ENCODE peak calls at places on chromosomes 6 and 20, in eight cellular contexts. M, G, F, Y, R, D, U and A are unnamed samples. For H3K4me1, the result is how much of the 10 kb centered on the place peaks cover.

GRCh38 chr6:9942131-9942530 is 472.7 kb downstream of the TFAP2A start:
- DNase-seq in M (no peak), Y (no peak), F (no peak), G (no peak), R (no peak), D (no peak), U (no peak), A (no peak)

GRCh38 chr20:33848391-33848790 is 37.2 kb downstream of the CHMP4B start:
- DNase-seq in M (no peak), U (no peak), D (no peak), R (no peak), G (no peak), Y (no peak), F (no peak), A (no peak)

GRCh38 chr6:112881828-112882227 is 534.7 kb downstream of the RFPL4B start:
- DNase-seq in R (no peak), Y (no peak), M (no peak), D (no peak), G (no peak), F (no peak), U (no peak), A (no peak)

GRCh38 chr6:30829016-30829415 is 55.3 kb upstream of the DDR1 start:
- DNase-seq in M (no peak), G (no peak), R (no peak), D (no peak), U (no peak), Y (no peak), F (no peak), A (no peak)

GRCh38 chr6:130872250-130873095 is 45.3 kb downstream of the SMLR1 start:
- DNase-seq in G (peak), F (peak), M (peak), R (peak), Y (peak), U (peak), D (peak), A (peak)

GRCh38 chr20:35837577-35838195 is 65.9 kb downstream of the PHF20 start:
- DNase-seq in M (no peak), R (no peak), Y (no peak), G (no peak), D (no peak), F (no peak), U (no peak), A (no peak)

GRCh38 chr20:41889871-41890224 is 271.7 kb upstream of the CHD6 start:
- DNase-seq in U (no peak), D (peak), F (no peak), M (no peak), R (no peak), G (no peak), Y (no peak), A (no peak)

GRCh38 chr6:69090132-69090531 is 455.1 kb downstream of the ADGRB3 start:
- DNase-seq in F (no peak), Y (no peak), D (no peak), R (no peak), U (peak), G (no peak), M (no peak), A (no peak)

GRCh38 chr20:43843096-43843964 is 71.3 kb upstream of the TOX2 start:
- DNase-seq in G (no peak), D (peak), R (no peak), Y (no peak), M (no peak), U (peak), F (no peak), A (peak)

GRCh38 chr20:6468751-6469150 is 298.7 kb upstream of the BMP2 start:
- DNase-seq in R (no peak), G (no peak), Y (no peak), D (no peak), M (no peak), U (peak), F (no peak), A (no peak)

GRCh38 chr6:169820358-169820757 is 68.9 kb downstream of the ERMARD start:
- DNase-seq in M (no peak), D (no peak), U (no peak), Y (no peak), R (no peak), F (no peak), G (no peak), A (no peak)

GRCh38 chr6:137423444-137424168 is 70.6 kb downstream of the OLIG3 start:
- DNase-seq in D (no peak), M (no peak), Y (no peak), G (no peak), U (no peak), R (no peak), F (no peak), A (no peak)

GRCh38 chr6:106674541-106675229 is 45.3 kb downstream of the QRSL1 start:
- DNase-seq in F (no peak), R (no peak), D (no peak), Y (no peak), U (no peak), G (no peak), M (no peak), A (no peak)

GRCh38 chr6:132515386-132515785 is 2.5 kb upstream of the STX7 start:
- DNase-seq in D (no peak), U (no peak), R (no peak), G (no peak), F (no peak), M (no peak), Y (no peak), A (no peak)

GRCh38 chr20:46070215-46070910 is 19.4 kb downstream of the NCOA5 start:
- DNase-seq in D (no peak), G (no peak), Y (no peak), R (no peak), U (peak), M (no peak), F (no peak), A (no peak)

GRCh38 chr20:10511507-10512231 is 76.6 kb downstream of the SLX4IP start:
- DNase-seq in Y (peak), M (peak), U (peak), D (peak), G (peak), R (peak), F (peak), A (peak)

GRCh38 chr20:25030007-25030648 is 27.8 kb downstream of the ACSS1 start:
- DNase-seq in Y (peak), U (no peak), D (no peak), R (no peak), G (no peak), F (no peak), M (no peak), A (no peak)

GRCh38 chr6:149208071-149208670 is 109.3 kb upstream of the TAB2 start:
- DNase-seq in G (no peak), M (no peak), F (no peak), R (no peak), D (no peak), U (no peak), Y (no peak), A (no peak)

GRCh38 chr20:49906615-49907154 is 8.6 kb downstream of the SPATA2 start:
- DNase-seq in U (no peak), M (no peak), G (no peak), F (no peak), D (no peak), R (no peak), Y (no peak), A (no peak)

GRCh38 chr6:119627908-119628669 is 278.5 kb upstream of the MAN1A1 start:
- DNase-seq in R (no peak), D (no peak), M (peak), F (no peak), G (no peak), Y (no peak), U (peak), A (no peak)

GRCh38 chr6:40963019-40963418 is 76.0 kb downstream of the UNC5CL start:
- DNase-seq in R (no peak), D (no peak), Y (no peak), G (no peak), F (no peak), M (no peak), U (no peak), A (no peak)

GRCh38 chr20:24934716-24935115 is 14.4 kb upstream of the CST7 start:
- DNase-seq in M (no peak), U (no peak), Y (no peak), G (no peak), F (no peak), D (no peak), R (no peak), A (no peak)

GRCh38 chr6:134729590-134729989 is 220.3 kb downstream of the ALDH8A1 start:
- DNase-seq in U (no peak), R (no peak), F (no peak), G (no peak), D (no peak), Y (no peak), M (no peak), A (no peak)

GRCh38 chr20:58416057-58416456 is 27.0 kb downstream of the VAPB start:
- DNase-seq in G (no peak), Y (no peak), U (no peak), D (no peak), R (no peak), M (no peak), F (no peak), A (no peak)

GRCh38 chr6:105036371-105036770 is 79.5 kb downstream of the LIN28B start:
- DNase-seq in D (no peak), G (no peak), Y (no peak), F (no peak), U (no peak), R (no peak), M (no peak), A (no peak)
- H3K4me1 ChIP-seq in D (under half), G (under half), Y (under half), F (under half), U (under half), R (under half), M (under half), A (under half)

GRCh38 chr6:82086944-82087343 is 160.6 kb downstream of the IBTK start:
- DNase-seq in D (no peak), G (no peak), R (no peak), U (no peak), Y (no peak), F (no peak), M (no peak), A (no peak)

GRCh38 chr6:82085701-82086100 is 161.8 kb downstream of the IBTK start:
- DNase-seq in F (no peak), D (peak), G (no peak), U (no peak), M (no peak), Y (no peak), R (no peak), A (no peak)

GRCh38 chr6:82080767-82081166 is 166.8 kb downstream of the IBTK start:
- DNase-seq in U (no peak), Y (no peak), G (no peak), D (no peak), M (no peak), F (no peak), R (no peak), A (no peak)

GRCh38 chr6:82083646-82084045 is 163.9 kb downstream of the IBTK start:
- DNase-seq in U (no peak), D (no peak), M (no peak), F (no peak), Y (no peak), G (no peak), R (no peak), A (no peak)

DNA sequence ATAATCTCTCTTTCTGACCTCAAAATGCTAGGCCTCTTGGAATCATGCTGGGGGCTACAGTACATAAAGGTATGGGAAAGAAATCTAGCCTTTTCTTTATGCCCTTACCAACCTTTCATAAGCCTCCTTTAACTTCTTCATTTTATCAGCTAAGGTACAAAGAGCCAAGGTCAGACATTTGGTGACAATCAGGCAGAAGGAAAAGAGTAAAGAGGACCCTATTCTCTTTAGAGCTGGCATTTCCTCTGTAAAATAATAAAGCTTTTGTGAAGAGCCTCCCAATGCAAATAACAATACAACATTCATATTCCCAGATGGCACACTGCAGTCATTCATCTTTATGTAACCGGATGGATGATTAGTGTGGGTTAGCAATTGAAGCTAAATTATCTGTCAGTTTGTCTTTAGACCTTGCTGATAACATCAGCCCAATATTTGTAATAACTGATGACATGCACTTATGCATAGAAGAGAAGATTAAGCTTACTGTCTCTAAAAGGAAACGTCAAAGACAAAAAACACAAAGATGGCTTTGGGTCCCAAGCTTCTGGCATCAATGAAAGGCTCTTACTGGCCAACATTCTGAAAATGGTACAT is 163.1 kb downstream of the IBTK start:
- DNase-seq in U (no peak), R (no peak), F (no peak), G (no peak), Y (no peak), M (no peak), D (peak), A (no peak)
- H3K27ac ChIP-seq in U (no peak), R (no peak), F (no peak), G (no peak), Y (no peak), M (no peak), D (peak), A (no peak)

DNA sequence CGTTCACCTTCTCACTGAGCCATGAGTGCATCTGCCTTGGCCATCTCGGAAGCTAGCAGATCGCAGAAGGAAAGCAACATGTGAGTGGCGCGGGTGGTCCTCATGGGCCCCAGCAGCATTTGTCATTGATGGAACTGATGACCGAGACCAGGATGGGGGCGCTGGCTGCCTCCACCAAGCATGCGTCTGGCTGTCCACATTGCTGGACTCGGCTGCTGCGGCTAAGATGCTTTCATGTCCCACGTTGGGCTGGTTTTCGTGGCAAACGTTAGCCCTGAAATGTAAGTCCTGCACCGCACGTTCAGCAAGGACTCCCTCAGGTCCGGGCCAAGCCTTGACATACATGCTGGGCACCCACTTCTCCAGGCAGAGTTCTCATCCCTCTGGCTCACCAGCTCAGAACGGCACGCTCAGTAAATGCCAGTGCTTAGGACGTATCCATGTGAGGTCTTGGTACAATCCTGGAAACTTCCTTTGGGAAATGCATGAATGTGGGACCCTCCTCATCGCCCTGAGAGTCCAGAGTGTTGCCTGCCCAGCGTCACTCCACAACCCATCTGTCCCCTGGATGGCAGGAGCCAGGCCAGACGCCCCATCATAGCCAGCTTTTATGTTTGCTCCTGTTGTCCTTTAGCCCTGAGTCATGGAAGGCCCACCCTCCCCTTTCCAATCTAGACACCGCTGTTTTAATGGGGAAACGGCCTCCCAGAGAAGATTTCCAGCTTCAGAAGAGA is 8.4 kb downstream of the SLCO4A1 start:
- DNase-seq in F (no peak), D (no peak), R (no peak), G (no peak), M (no peak), Y (no peak), U (no peak), A (no peak)
- H3K4me1 ChIP-seq in F (half or more), D (half or more), R (half or more), G (half or more), M (under half), Y (under half), U (under half), A (under half)

GRCh38 chr20:4894409-4894808 is 106.9 kb downstream of the SLC23A2 start:
- DNase-seq in Y (no peak), M (no peak), D (no peak), G (no peak), U (no peak), R (no peak), F (no peak), A (no peak)
- H3K27ac ChIP-seq in Y (no peak), M (no peak), D (no peak), G (no peak), U (no peak), R (no peak), F (no peak), A (no peak)

DNA sequence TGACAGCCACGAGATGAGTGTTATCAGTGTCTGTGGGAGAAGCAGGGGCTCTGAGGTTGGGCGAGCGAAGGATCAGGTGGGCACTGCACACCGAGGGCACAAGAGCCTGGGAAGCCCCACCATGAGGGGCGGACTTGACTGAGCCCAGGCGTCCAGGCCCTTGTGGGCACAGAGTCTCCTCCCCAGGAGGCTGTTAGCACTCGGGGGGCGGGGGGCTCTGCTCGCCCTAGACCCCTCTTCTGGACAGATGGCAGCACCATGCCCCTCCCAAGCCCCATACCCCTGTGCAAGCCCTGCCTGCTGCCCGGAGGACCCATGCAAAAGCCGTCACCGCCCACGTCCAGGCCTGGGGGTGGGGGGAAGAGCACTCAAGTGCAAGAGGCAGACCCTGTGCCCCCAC is 21.7 kb upstream of the SLCO4A1 start:
- DNase-seq in D (no peak), F (no peak), Y (no peak), U (no peak), G (no peak), M (no peak), R (no peak), A (no peak)
- H3K4me1 ChIP-seq in D (under half), F (half or more), Y (under half), U (half or more), G (half or more), M (under half), R (half or more), A (under half)

DNA sequence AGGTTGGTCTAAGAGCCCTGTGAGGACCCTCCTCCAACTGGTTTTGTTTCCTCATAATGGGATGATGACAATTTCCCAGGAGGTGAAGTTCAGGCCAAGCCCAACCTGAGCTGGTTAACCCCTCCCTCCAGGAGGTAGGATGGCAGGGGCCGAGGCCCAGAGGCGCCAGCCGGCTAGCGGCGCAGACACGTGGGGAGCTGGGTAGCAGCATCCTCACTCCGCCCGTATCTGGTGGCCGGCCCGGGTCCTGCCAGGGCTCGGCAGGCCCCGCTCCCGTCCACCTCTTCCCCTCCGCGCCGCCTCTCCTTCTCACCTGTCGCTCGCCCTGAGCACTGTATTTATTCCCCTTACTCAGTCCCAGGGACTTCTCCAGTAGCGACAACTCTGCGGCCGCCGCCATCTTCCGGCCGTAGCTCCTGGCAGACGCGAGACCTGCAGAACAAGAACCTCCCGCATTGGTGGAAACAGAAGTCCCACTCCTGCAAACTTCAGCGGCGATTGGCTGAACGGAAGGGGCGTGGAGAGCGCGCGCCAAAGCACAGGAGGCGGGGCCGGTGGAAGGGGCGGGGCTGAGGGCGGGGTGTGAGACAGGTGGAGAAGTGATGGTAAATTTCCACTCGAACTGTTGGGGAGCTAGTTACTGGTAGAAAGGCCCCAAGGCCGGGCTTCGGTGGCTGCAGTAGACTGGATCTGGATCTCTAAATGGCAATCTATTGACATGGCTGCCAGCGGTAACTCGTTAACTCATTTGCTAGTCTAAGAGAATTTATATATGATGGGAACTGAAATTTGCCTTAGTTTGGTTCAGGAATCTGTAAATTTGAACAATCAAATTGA is at the start of gene EEF1E1:
- DNase-seq in Y (peak), D (peak), R (peak), F (peak), U (peak), G (peak), M (peak), A (peak)
- H3K27ac ChIP-seq in Y (peak), D (peak), R (peak), F (peak), U (peak), G (peak), M (peak), A (peak)